ENCODE peak calls at places on chromosome 13, in seven cellular contexts. C is foreskin fibroblast, R is kidney epithelial cell, J is upper lobe of left lung, P is BJ, T is IMR-90, U is fibroblast of pulmonary artery. M is an unnamed sample.
A peak's percentile ranks its signal among the peaks of the same experiment; 100 is the strongest.

GRCh38 chr13:105737688-105738087 is 797.8 kb downstream of the EFNB2 start:
- DNase-seq in C (no peak), R (no peak), J (no peak), P (no peak), T (no peak), U (no peak), M (no peak)

GRCh38 chr13:92767468-92767867 is 459.1 kb upstream of the GPC6 start:
- DNase-seq in C (no peak), R (no peak), J (no peak), P (no peak), T (no peak), U (no peak), M (no peak)

GRCh38 chr13:76632388-76633044 is 253.7 kb downstream of the KCTD12 start:
- DNase-seq in C (no peak), R (no peak), J (peak; percentile 26), P (no peak), T (no peak), U (peak; percentile 21), M (no peak)

GRCh38 chr13:111460548-111461444 is 140.4 kb downstream of the TEX29 start:
- DNase-seq in C (peak; percentile 35), R (peak; percentile 14), J (peak; percentile 20), P (no peak), T (peak; percentile 47), U (peak; percentile 42), M (no peak)

GRCh38 chr13:34156841-34157365 is 339.0 kb downstream of the RFC3 start:
- DNase-seq in C (peak; percentile 93), R (peak; percentile 98), J (peak; percentile 87), P (peak; percentile 81), T (peak; percentile 95), U (peak; percentile 95), M (peak; percentile 35)

GRCh38 chr13:79392882-79393563 is 13.0 kb downstream of the RBM26 start:
- DNase-seq in C (peak; percentile 29), R (no peak), J (no peak), P (no peak), T (peak; percentile 68), U (no peak), M (no peak)

GRCh38 chr13:29583073-29583785 is 12.3 kb downstream of the SLC7A1 start:
- DNase-seq in C (peak; percentile 81), R (peak; percentile 76), J (no peak), P (peak; percentile 37), T (peak; percentile 76), U (no peak), M (no peak)

GRCh38 chr13:60379837-60380236 is 17.2 kb upstream of the TDRD3 start:
- DNase-seq in C (no peak), R (no peak), J (no peak), P (no peak), T (no peak), U (no peak), M (no peak)

GRCh38 chr13:55583953-55584593 is 1556.6 kb upstream of the PRR20A start:
- DNase-seq in C (no peak), R (no peak), J (no peak), P (no peak), T (no peak), U (no peak), M (no peak)

GRCh38 chr13:113148407-113148806 is 10.0 kb upstream of the PROZ start:
- DNase-seq in C (no peak), R (no peak), J (no peak), P (no peak), T (no peak), U (no peak), M (no peak)

GRCh38 chr13:111302045-111302722 is 18.3 kb upstream of the TEX29 start:
- DNase-seq in C (no peak), R (no peak), J (no peak), P (no peak), T (no peak), U (no peak), M (no peak)

GRCh38 chr13:26202365-26202972 is 19.6 kb downstream of the RNF6 start:
- DNase-seq in C (no peak), R (no peak), J (no peak), P (no peak), T (peak; percentile 64), U (peak; percentile 41), M (no peak)

GRCh38 chr13:51902776-51903175 is 41.0 kb downstream of the CCDC70 start:
- DNase-seq in C (no peak), R (no peak), J (no peak), P (no peak), T (no peak), U (no peak), M (no peak)

GRCh38 chr13:83221813-83222241 is 660.4 kb downstream of the SLITRK1 start:
- DNase-seq in C (peak; percentile 73), R (no peak), J (no peak), P (peak; percentile 72), T (peak; percentile 86), U (peak; percentile 92), M (no peak)

GRCh38 chr13:114099918-114100445 is 32.4 kb downstream of the RASA3 start:
- DNase-seq in C (no peak), R (no peak), J (peak; percentile 19), P (no peak), T (peak; percentile 44), U (peak; percentile 37), M (peak; percentile 19)

GRCh38 chr13:98018293-98018692 is 64.8 kb downstream of the IPO5 start:
- DNase-seq in C (no peak), R (no peak), J (no peak), P (no peak), T (no peak), U (no peak), M (no peak)

GRCh38 chr13:98022210-98022609 is 68.7 kb downstream of the IPO5 start:
- DNase-seq in C (peak; percentile 75), R (peak; percentile 28), J (peak; percentile 53), P (peak; percentile 51), T (peak; percentile 93), U (peak; percentile 69), M (no peak)

GRCh38 chr13:98020271-98020670 is 66.8 kb downstream of the IPO5 start:
- DNase-seq in C (no peak), R (no peak), J (no peak), P (no peak), T (peak; percentile 60), U (no peak), M (no peak)

GRCh38 chr13:98014766-98015165 is 61.3 kb downstream of the IPO5 start:
- DNase-seq in C (peak; percentile 77), R (no peak), J (no peak), P (peak; percentile 60), T (peak; percentile 93), U (peak; percentile 92), M (no peak)

DNA sequence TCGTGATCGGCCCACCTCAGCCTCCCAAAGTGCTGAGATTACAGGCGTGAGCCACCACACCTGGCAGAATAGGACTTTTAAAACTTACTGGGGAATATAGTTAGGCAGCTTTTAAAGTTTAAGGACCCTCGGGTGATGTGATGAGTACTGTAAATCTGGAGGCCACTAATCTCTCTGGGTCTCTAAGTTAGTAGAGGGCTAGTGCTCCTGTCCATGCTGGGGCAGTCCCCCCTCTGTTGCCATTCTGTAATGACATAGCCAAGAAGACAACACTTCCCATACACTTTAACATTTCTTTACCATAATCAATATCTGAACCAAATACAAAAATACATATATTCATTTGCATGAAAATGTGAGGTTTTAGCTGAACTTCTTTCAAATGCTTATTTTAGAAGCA is 65.7 kb downstream of the IPO5 start:
- DNase-seq in C (no peak), R (no peak), J (no peak), P (no peak), T (no peak), U (no peak), M (no peak)
- TF ChIP-seq CTCF in C (no peak), R (no peak), J (no peak), P (no peak), T (no peak), U (no peak), M (no peak)

GRCh38 chr13:109606404-109607028 is 179.9 kb downstream of the IRS2 start:
- DNase-seq in C (peak; percentile 18), R (no peak), J (no peak), P (no peak), T (no peak), U (no peak), M (no peak)

GRCh38 chr13:109608032-109608431 is 178.4 kb downstream of the IRS2 start:
- DNase-seq in C (no peak), R (no peak), J (no peak), P (no peak), T (no peak), U (no peak), M (no peak)

GRCh38 chr13:109611912-109612691 is 174.3 kb downstream of the IRS2 start:
- DNase-seq in C (no peak), R (no peak), J (no peak), P (no peak), T (no peak), U (no peak), M (no peak)

GRCh38 chr13:109608503-109608902 is 177.9 kb downstream of the IRS2 start:
- DNase-seq in C (no peak), R (no peak), J (no peak), P (no peak), T (no peak), U (no peak), M (no peak)

DNA sequence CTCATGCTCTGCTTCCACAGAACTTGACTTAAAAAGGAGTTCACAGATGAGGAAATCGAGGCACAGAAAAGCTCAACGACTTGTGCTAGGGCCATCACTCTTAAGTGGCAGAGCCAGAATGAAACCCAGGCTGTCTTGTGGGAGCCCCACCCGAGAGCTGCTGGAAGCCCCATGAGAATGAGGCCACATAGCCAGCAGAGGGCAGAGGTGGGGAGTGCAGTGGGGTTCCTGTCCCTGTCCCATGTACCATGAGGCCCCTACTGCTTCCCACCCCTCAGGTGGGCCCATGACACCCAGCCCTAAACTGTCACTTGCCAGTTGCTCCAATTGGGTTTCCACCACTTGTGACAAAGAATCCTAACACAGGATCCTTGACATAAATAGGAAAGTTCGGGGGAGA is 175.9 kb downstream of the IRS2 start:
- DNase-seq in C (no peak), R (no peak), J (peak; percentile 59), P (no peak), T (no peak), U (peak; percentile 23), M (no peak)
- TF ChIP-seq CTCF in C (peak; percentile 33), R (peak; percentile 41), J (peak; percentile 30), P (peak; percentile 42), T (peak; percentile 30), U (peak; percentile 48), M (no peak)

DNA sequence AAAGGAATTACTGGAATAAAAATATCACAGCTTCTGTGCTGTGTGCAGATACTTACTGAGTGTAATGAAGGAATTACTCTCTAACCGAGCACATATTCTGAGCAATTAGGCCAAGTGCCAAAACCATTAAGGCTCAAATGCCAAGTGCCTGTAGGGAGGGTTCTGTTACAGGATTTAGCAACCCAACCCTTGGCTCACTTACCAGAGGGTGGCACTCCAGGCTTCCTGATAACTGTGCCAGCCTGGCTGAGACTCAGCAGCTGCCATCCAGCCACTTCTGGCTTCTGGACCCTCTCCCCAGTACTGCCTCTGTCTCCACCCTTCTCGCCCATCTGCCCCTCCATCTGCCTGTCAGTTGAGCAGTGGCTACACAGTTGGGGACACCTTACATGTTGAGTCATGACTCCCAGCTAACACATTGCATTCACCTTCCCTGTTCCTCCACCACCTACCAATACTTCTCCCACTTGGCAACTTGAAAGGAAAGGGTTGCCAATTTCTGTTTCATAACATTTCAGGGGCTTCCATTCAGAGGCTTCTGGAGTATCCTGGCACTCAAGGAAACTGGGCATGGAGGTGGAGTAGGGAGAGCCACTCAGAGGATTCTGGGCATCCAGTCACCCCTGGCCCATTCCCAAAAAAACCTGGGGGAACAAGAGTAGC is 110.5 kb downstream of the COG6 start:
- DNase-seq in C (no peak), R (no peak), J (peak; percentile 65), P (no peak), T (no peak), U (no peak), M (no peak)
- TF ChIP-seq CTCF in C (no peak), R (peak; percentile 40), J (no peak), P (peak; percentile 18), T (peak; percentile 21), U (peak; percentile 4), M (no peak)

GRCh38 chr13:100461309-100462035 is 127.1 kb downstream of the GGACT start:
- DNase-seq in C (no peak), R (no peak), J (no peak), P (no peak), T (peak; percentile 33), U (no peak), M (no peak)
- TF ChIP-seq CTCF in C (no peak), R (no peak), J (no peak), P (no peak), T (no peak), U (no peak), M (no peak)